ENCODE peak calls at places on chromosomes 5 and 9, in eight cellular contexts. One of them, this sample, is unnamed. For H3K36me3, the result is how much of the 10 kb centered on the place peaks cover.

GRCh38 chr9:110133059-110133458 is 74.9 kb downstream of the C9orf152 start:
- DNase-seq in CD4-positive, CD25-positive, alpha-beta regulatory T cell: no peak
- DNase-seq in upper lobe of left lung: no peak
- DNase-seq in small intestine: no peak
- DNase-seq in CD8-positive, alpha-beta T cell: no peak
- DNase-seq in lung: no peak
- DNase-seq in hepatocyte: no peak
- DNase-seq in HCT116: no peak
- DNase-seq in this sample: no peak

GRCh38 chr5:158682631-158683030 is 417.1 kb downstream of the EBF1 start:
- DNase-seq in small intestine: no peak
- DNase-seq in upper lobe of left lung: no peak
- DNase-seq in HCT116: no peak
- DNase-seq in lung: no peak
- DNase-seq in CD8-positive, alpha-beta T cell: no peak
- DNase-seq in CD4-positive, CD25-positive, alpha-beta regulatory T cell: no peak
- DNase-seq in hepatocyte: no peak
- DNase-seq in this sample: no peak

GRCh38 chr5:76735762-76736545 is 20.0 kb downstream of the F2R start:
- DNase-seq in HCT116: no peak
- DNase-seq in CD8-positive, alpha-beta T cell: no peak
- DNase-seq in upper lobe of left lung: no peak
- DNase-seq in lung: no peak
- DNase-seq in small intestine: no peak
- DNase-seq in CD4-positive, CD25-positive, alpha-beta regulatory T cell: no peak
- DNase-seq in hepatocyte: no peak
- DNase-seq in this sample: no peak

GRCh38 chr5:115069087-115069968 is 100.4 kb downstream of the TRIM36 start:
- DNase-seq in CD8-positive, alpha-beta T cell: no peak
- DNase-seq in upper lobe of left lung: no peak
- DNase-seq in HCT116: peak
- DNase-seq in lung: no peak
- DNase-seq in CD4-positive, CD25-positive, alpha-beta regulatory T cell: no peak
- DNase-seq in small intestine: peak
- DNase-seq in hepatocyte: peak
- DNase-seq in this sample: no peak

GRCh38 chr5:135157421-135158314 is 123.6 kb upstream of the PITX1 start:
- DNase-seq in upper lobe of left lung: no peak
- DNase-seq in small intestine: no peak
- DNase-seq in hepatocyte: no peak
- DNase-seq in HCT116: no peak
- DNase-seq in CD8-positive, alpha-beta T cell: peak
- DNase-seq in CD4-positive, CD25-positive, alpha-beta regulatory T cell: no peak
- DNase-seq in lung: no peak
- DNase-seq in this sample: no peak

GRCh38 chr9:115882911-115883310 is 270.7 kb upstream of the PAPPA start:
- DNase-seq in CD8-positive, alpha-beta T cell: no peak
- DNase-seq in small intestine: no peak
- DNase-seq in HCT116: no peak
- DNase-seq in hepatocyte: no peak
- DNase-seq in upper lobe of left lung: no peak
- DNase-seq in CD4-positive, CD25-positive, alpha-beta regulatory T cell: no peak
- DNase-seq in lung: no peak
- DNase-seq in this sample: no peak

GRCh38 chr5:10556331-10556807 is 7.5 kb upstream of the ANKRD33B start:
- DNase-seq in hepatocyte: no peak
- DNase-seq in lung: no peak
- DNase-seq in small intestine: no peak
- DNase-seq in upper lobe of left lung: no peak
- DNase-seq in HCT116: no peak
- DNase-seq in CD4-positive, CD25-positive, alpha-beta regulatory T cell: no peak
- DNase-seq in CD8-positive, alpha-beta T cell: no peak
- DNase-seq in this sample: no peak

GRCh38 chr9:95048225-95049087 is 269.1 kb downstream of the FANCC start:
- DNase-seq in lung: peak
- DNase-seq in CD4-positive, CD25-positive, alpha-beta regulatory T cell: peak
- DNase-seq in hepatocyte: peak
- DNase-seq in upper lobe of left lung: peak
- DNase-seq in CD8-positive, alpha-beta T cell: peak
- DNase-seq in small intestine: peak
- DNase-seq in HCT116: no peak
- DNase-seq in this sample: peak

GRCh38 chr5:556909-557441 is 32.7 kb upstream of the SLC9A3 start:
- DNase-seq in small intestine: no peak
- DNase-seq in upper lobe of left lung: no peak
- DNase-seq in HCT116: no peak
- DNase-seq in CD8-positive, alpha-beta T cell: no peak
- DNase-seq in CD4-positive, CD25-positive, alpha-beta regulatory T cell: no peak
- DNase-seq in lung: no peak
- DNase-seq in hepatocyte: peak
- DNase-seq in this sample: no peak

GRCh38 chr5:171599957-171600612 is 180.6 kb downstream of the FGF18 start:
- DNase-seq in CD4-positive, CD25-positive, alpha-beta regulatory T cell: no peak
- DNase-seq in HCT116: no peak
- DNase-seq in lung: no peak
- DNase-seq in small intestine: no peak
- DNase-seq in CD8-positive, alpha-beta T cell: no peak
- DNase-seq in upper lobe of left lung: no peak
- DNase-seq in hepatocyte: no peak
- DNase-seq in this sample: no peak

GRCh38 chr5:142906863-142907671 is 136.9 kb downstream of the ARHGAP26 start:
- DNase-seq in lung: no peak
- DNase-seq in small intestine: no peak
- DNase-seq in CD4-positive, CD25-positive, alpha-beta regulatory T cell: no peak
- DNase-seq in HCT116: no peak
- DNase-seq in CD8-positive, alpha-beta T cell: no peak
- DNase-seq in hepatocyte: no peak
- DNase-seq in upper lobe of left lung: no peak
- DNase-seq in this sample: no peak

GRCh38 chr9:37127018-37127417 is 6.6 kb downstream of the ZCCHC7 start:
- DNase-seq in upper lobe of left lung: no peak
- DNase-seq in CD8-positive, alpha-beta T cell: no peak
- DNase-seq in hepatocyte: no peak
- DNase-seq in small intestine: no peak
- DNase-seq in CD4-positive, CD25-positive, alpha-beta regulatory T cell: no peak
- DNase-seq in HCT116: no peak
- DNase-seq in lung: no peak
- DNase-seq in this sample: no peak

GRCh38 chr9:86341007-86341491 is 13.2 kb downstream of the TUT7 start:
- DNase-seq in small intestine: no peak
- DNase-seq in CD4-positive, CD25-positive, alpha-beta regulatory T cell: no peak
- DNase-seq in CD8-positive, alpha-beta T cell: no peak
- DNase-seq in upper lobe of left lung: no peak
- DNase-seq in lung: no peak
- DNase-seq in hepatocyte: no peak
- DNase-seq in HCT116: no peak
- DNase-seq in this sample: no peak

GRCh38 chr9:86333651-86334050 is 20.6 kb downstream of the TUT7 start:
- DNase-seq in hepatocyte: no peak
- DNase-seq in lung: no peak
- DNase-seq in upper lobe of left lung: no peak
- DNase-seq in small intestine: no peak
- DNase-seq in CD4-positive, CD25-positive, alpha-beta regulatory T cell: no peak
- DNase-seq in HCT116: no peak
- DNase-seq in CD8-positive, alpha-beta T cell: no peak
- DNase-seq in this sample: no peak

GRCh38 chr9:86340356-86341006 is 13.7 kb downstream of the TUT7 start:
- DNase-seq in hepatocyte: no peak
- DNase-seq in upper lobe of left lung: no peak
- DNase-seq in HCT116: no peak
- DNase-seq in lung: no peak
- DNase-seq in CD4-positive, CD25-positive, alpha-beta regulatory T cell: no peak
- DNase-seq in CD8-positive, alpha-beta T cell: no peak
- DNase-seq in small intestine: no peak
- DNase-seq in this sample: no peak

GRCh38 chr9:86336058-86336457 is 18.2 kb downstream of the TUT7 start:
- DNase-seq in lung: no peak
- DNase-seq in hepatocyte: no peak
- DNase-seq in upper lobe of left lung: no peak
- DNase-seq in small intestine: no peak
- DNase-seq in CD4-positive, CD25-positive, alpha-beta regulatory T cell: no peak
- DNase-seq in HCT116: no peak
- DNase-seq in CD8-positive, alpha-beta T cell: no peak
- DNase-seq in this sample: no peak

GRCh38 chr9:86337469-86338107 is 16.6 kb downstream of the TUT7 start:
- DNase-seq in small intestine: peak
- DNase-seq in CD8-positive, alpha-beta T cell: no peak
- DNase-seq in upper lobe of left lung: no peak
- DNase-seq in HCT116: no peak
- DNase-seq in CD4-positive, CD25-positive, alpha-beta regulatory T cell: no peak
- DNase-seq in hepatocyte: no peak
- DNase-seq in lung: no peak
- DNase-seq in this sample: no peak
- H3K36me3 ChIP-seq in small intestine: under half
- H3K36me3 ChIP-seq in CD8-positive, alpha-beta T cell: under half
- H3K36me3 ChIP-seq in upper lobe of left lung: half or more
- H3K36me3 ChIP-seq in HCT116: half or more
- H3K36me3 ChIP-seq in CD4-positive, CD25-positive, alpha-beta regulatory T cell: half or more
- H3K36me3 ChIP-seq in hepatocyte: under half
- H3K36me3 ChIP-seq in lung: under half
- H3K36me3 ChIP-seq in this sample: under half

DNA sequence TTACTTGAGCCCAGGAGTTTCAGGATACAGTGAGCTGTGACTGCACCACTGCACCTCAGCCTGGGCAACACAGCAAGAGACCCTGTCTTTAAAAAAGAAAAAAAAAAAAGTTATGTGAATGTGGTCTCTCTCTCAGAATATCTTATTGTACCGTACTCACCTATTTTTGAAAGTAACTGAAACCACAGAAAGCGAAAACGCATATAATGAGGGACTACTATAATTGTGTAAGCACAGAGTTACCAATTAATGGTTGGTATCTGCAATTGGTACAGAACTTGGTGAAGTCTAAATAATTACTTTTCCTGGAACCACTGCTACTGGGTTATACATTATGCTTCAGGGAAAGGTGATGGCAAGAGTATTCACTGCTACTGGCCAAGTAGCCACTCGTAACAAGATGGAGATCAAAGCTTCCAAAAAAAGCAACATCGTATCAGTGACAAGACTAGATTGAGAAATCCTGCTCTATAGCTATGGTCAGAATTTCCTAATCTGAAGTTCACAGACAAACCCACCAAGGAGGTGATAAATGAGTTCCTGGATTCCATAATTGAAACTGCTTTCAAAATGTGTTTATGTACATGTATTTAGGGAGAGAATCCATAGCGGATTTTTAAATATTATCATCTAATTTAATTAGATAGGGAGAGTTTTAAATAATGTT is 82.7 kb downstream of the NR6A1 start:
- DNase-seq in CD8-positive, alpha-beta T cell: no peak
- DNase-seq in upper lobe of left lung: no peak
- DNase-seq in hepatocyte: no peak
- DNase-seq in small intestine: no peak
- DNase-seq in lung: no peak
- DNase-seq in HCT116: no peak
- DNase-seq in CD4-positive, CD25-positive, alpha-beta regulatory T cell: no peak
- DNase-seq in this sample: no peak
- H3K36me3 ChIP-seq in CD8-positive, alpha-beta T cell: under half
- H3K36me3 ChIP-seq in upper lobe of left lung: under half
- H3K36me3 ChIP-seq in hepatocyte: under half
- H3K36me3 ChIP-seq in small intestine: under half
- H3K36me3 ChIP-seq in lung: under half
- H3K36me3 ChIP-seq in HCT116: under half
- H3K36me3 ChIP-seq in CD4-positive, CD25-positive, alpha-beta regulatory T cell: under half
- H3K36me3 ChIP-seq in this sample: under half

GRCh38 chr5:111743521-111743920 is 13.5 kb downstream of the NREP start:
- DNase-seq in CD4-positive, CD25-positive, alpha-beta regulatory T cell: no peak
- DNase-seq in CD8-positive, alpha-beta T cell: no peak
- DNase-seq in small intestine: no peak
- DNase-seq in hepatocyte: no peak
- DNase-seq in upper lobe of left lung: no peak
- DNase-seq in HCT116: no peak
- DNase-seq in lung: no peak
- DNase-seq in this sample: no peak

GRCh38 chr5:111744455-111744854 is 12.5 kb downstream of the NREP start:
- DNase-seq in upper lobe of left lung: no peak
- DNase-seq in hepatocyte: no peak
- DNase-seq in HCT116: no peak
- DNase-seq in CD8-positive, alpha-beta T cell: no peak
- DNase-seq in small intestine: no peak
- DNase-seq in CD4-positive, CD25-positive, alpha-beta regulatory T cell: no peak
- DNase-seq in lung: no peak
- DNase-seq in this sample: no peak

GRCh38 chr5:111742595-111742994 is 14.4 kb downstream of the NREP start:
- DNase-seq in small intestine: peak
- DNase-seq in upper lobe of left lung: peak
- DNase-seq in CD4-positive, CD25-positive, alpha-beta regulatory T cell: no peak
- DNase-seq in HCT116: no peak
- DNase-seq in hepatocyte: peak
- DNase-seq in lung: no peak
- DNase-seq in CD8-positive, alpha-beta T cell: no peak
- DNase-seq in this sample: no peak

GRCh38 chr5:111745075-111745474 is 11.9 kb downstream of the NREP start:
- DNase-seq in small intestine: no peak
- DNase-seq in HCT116: no peak
- DNase-seq in CD8-positive, alpha-beta T cell: no peak
- DNase-seq in CD4-positive, CD25-positive, alpha-beta regulatory T cell: no peak
- DNase-seq in hepatocyte: no peak
- DNase-seq in lung: no peak
- DNase-seq in upper lobe of left lung: no peak
- DNase-seq in this sample: no peak

GRCh38 chr5:111743993-111744392 is 13.0 kb downstream of the NREP start:
- DNase-seq in small intestine: no peak
- DNase-seq in CD8-positive, alpha-beta T cell: no peak
- DNase-seq in hepatocyte: peak
- DNase-seq in HCT116: no peak
- DNase-seq in lung: no peak
- DNase-seq in CD4-positive, CD25-positive, alpha-beta regulatory T cell: no peak
- DNase-seq in upper lobe of left lung: no peak
- DNase-seq in this sample: no peak
- H3K36me3 ChIP-seq in small intestine: under half
- H3K36me3 ChIP-seq in CD8-positive, alpha-beta T cell: under half
- H3K36me3 ChIP-seq in hepatocyte: under half
- H3K36me3 ChIP-seq in HCT116: under half
- H3K36me3 ChIP-seq in lung: under half
- H3K36me3 ChIP-seq in CD4-positive, CD25-positive, alpha-beta regulatory T cell: under half
- H3K36me3 ChIP-seq in upper lobe of left lung: under half
- H3K36me3 ChIP-seq in this sample: under half

GRCh38 chr5:138926257-138926656 is 51.1 kb upstream of the LRRTM2 start:
- DNase-seq in upper lobe of left lung: no peak
- DNase-seq in CD8-positive, alpha-beta T cell: no peak
- DNase-seq in hepatocyte: no peak
- DNase-seq in CD4-positive, CD25-positive, alpha-beta regulatory T cell: no peak
- DNase-seq in small intestine: no peak
- DNase-seq in lung: no peak
- DNase-seq in HCT116: no peak
- DNase-seq in this sample: no peak

GRCh38 chr5:138927979-138928378 is 52.8 kb upstream of the LRRTM2 start:
- DNase-seq in hepatocyte: peak
- DNase-seq in CD8-positive, alpha-beta T cell: no peak
- DNase-seq in small intestine: peak
- DNase-seq in lung: no peak
- DNase-seq in CD4-positive, CD25-positive, alpha-beta regulatory T cell: no peak
- DNase-seq in upper lobe of left lung: no peak
- DNase-seq in HCT116: no peak
- DNase-seq in this sample: no peak

GRCh38 chr5:138926688-138927448 is 51.7 kb upstream of the LRRTM2 start:
- DNase-seq in hepatocyte: no peak
- DNase-seq in small intestine: peak
- DNase-seq in upper lobe of left lung: no peak
- DNase-seq in HCT116: no peak
- DNase-seq in lung: no peak
- DNase-seq in CD4-positive, CD25-positive, alpha-beta regulatory T cell: no peak
- DNase-seq in CD8-positive, alpha-beta T cell: no peak
- DNase-seq in this sample: no peak

GRCh38 chr5:138929571-138929955 is 54.4 kb upstream of the LRRTM2 start:
- DNase-seq in HCT116: no peak
- DNase-seq in CD4-positive, CD25-positive, alpha-beta regulatory T cell: no peak
- DNase-seq in upper lobe of left lung: no peak
- DNase-seq in CD8-positive, alpha-beta T cell: no peak
- DNase-seq in hepatocyte: no peak
- DNase-seq in lung: no peak
- DNase-seq in small intestine: no peak
- DNase-seq in this sample: no peak

GRCh38 chr5:138927539-138927938 is 52.4 kb upstream of the LRRTM2 start:
- DNase-seq in HCT116: no peak
- DNase-seq in CD8-positive, alpha-beta T cell: no peak
- DNase-seq in lung: no peak
- DNase-seq in small intestine: no peak
- DNase-seq in hepatocyte: no peak
- DNase-seq in CD4-positive, CD25-positive, alpha-beta regulatory T cell: no peak
- DNase-seq in upper lobe of left lung: no peak
- DNase-seq in this sample: no peak
- H3K36me3 ChIP-seq in HCT116: under half
- H3K36me3 ChIP-seq in CD8-positive, alpha-beta T cell: under half
- H3K36me3 ChIP-seq in lung: half or more
- H3K36me3 ChIP-seq in small intestine: under half
- H3K36me3 ChIP-seq in hepatocyte: under half
- H3K36me3 ChIP-seq in CD4-positive, CD25-positive, alpha-beta regulatory T cell: under half
- H3K36me3 ChIP-seq in upper lobe of left lung: half or more
- H3K36me3 ChIP-seq in this sample: under half